ENCODE peak calls at places on chromosomes 5 and 9, in eight cellular contexts. V, H, A, X, R, U, Z and J are unnamed samples.

GRCh38 chr9:128845186-128845931 is 15.8 kb upstream of the SPOUT1 start:
- DNase-seq in U (peak), X (no peak), H (peak), A (no peak), Z (peak), V (no peak), R (no peak), J (peak)

GRCh38 chr5:168301593-168302388 is 10.3 kb downstream of the WWC1 start:
- DNase-seq in X (no peak), R (peak), V (peak), H (peak), Z (no peak), A (no peak), U (peak), J (no peak)

GRCh38 chr5:160471761-160472160 is 50.1 kb downstream of the PTTG1 start:
- DNase-seq in Z (no peak), H (no peak), V (no peak), U (no peak), R (no peak), A (no peak), X (no peak), J (no peak)

GRCh38 chr9:37037137-37037743 is 3.2 kb upstream of the PAX5 start:
- DNase-seq in A (no peak), Z (peak), V (no peak), U (no peak), R (no peak), H (no peak), X (no peak), J (no peak)

GRCh38 chr5:91288117-91288516 is 95.0 kb downstream of the ARRDC3 start:
- DNase-seq in A (no peak), H (no peak), Z (peak), U (no peak), R (peak), X (no peak), V (no peak), J (no peak)

GRCh38 chr9:109632817-109633216 is 134.7 kb upstream of the PTPN3 start:
- DNase-seq in Z (peak), U (no peak), R (no peak), A (no peak), X (no peak), H (no peak), V (no peak), J (no peak)

GRCh38 chr5:74063821-74064598 is 438.0 kb downstream of the ARHGEF28 start:
- DNase-seq in H (peak), U (peak), R (peak), V (peak), X (no peak), A (no peak), Z (peak), J (no peak)

GRCh38 chr5:31238497-31238896 is 45.0 kb downstream of the CDH6 start:
- DNase-seq in U (no peak), X (no peak), V (no peak), H (no peak), A (no peak), R (no peak), Z (no peak), J (no peak)

GRCh38 chr5:141879941-141880738 is 1.9 kb upstream of the PCDH1 start:
- DNase-seq in H (no peak), Z (no peak), R (no peak), U (no peak), V (no peak), A (no peak), X (no peak), J (no peak)

GRCh38 chr9:129885018-129885669 is 49.9 kb downstream of the USP20 start:
- DNase-seq in U (no peak), A (peak), H (no peak), V (no peak), X (no peak), Z (no peak), R (no peak), J (no peak)
- TF ChIP-seq CTCF in U (peak), A (no peak), H (no peak), V (no peak), X (no peak), Z (peak), R (no peak), J (no peak)

DNA sequence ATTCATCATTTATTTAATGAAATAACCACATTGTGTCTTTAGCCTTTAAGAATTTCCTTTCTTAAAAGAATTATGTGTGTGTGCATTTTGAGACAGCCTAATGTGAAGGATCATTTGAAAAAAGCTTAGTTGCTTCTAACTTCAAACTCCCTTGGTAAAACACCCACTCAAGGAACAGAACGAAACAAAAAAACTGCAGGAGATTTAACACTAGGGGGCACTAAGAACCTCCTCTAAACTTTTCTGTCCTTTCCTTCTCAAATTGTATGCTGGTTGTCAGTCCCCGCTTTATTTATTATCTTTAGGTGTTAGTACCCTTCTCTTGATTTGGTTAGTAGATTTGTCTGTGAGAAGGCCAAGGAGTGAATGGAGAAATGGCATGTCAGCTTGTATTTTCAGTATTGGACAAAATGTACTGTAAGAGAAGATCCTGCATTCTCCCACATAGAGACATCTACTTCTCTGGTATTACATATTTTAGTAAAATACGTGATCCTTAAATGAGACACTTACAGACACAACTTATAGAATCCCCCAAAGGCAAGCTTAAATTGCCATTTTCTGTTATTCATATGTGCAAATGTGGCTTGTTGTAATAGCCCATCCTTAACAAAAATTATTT is 229.7 kb downstream of the MRPS30 start:
- DNase-seq in U (no peak), Z (peak), R (peak), A (no peak), X (peak), H (peak), V (peak), J (no peak)
- TF ChIP-seq CTCF in U (peak), Z (peak), R (peak), A (no peak), X (peak), H (peak), V (peak), J (peak)

GRCh38 chr9:84301851-84302250 is 38.7 kb downstream of the SLC28A3 start:
- DNase-seq in U (no peak), V (no peak), R (peak), Z (peak), H (peak), A (no peak), X (no peak), J (no peak)
- TF ChIP-seq CTCF in U (no peak), V (no peak), R (no peak), Z (no peak), H (no peak), A (no peak), X (no peak), J (no peak)

GRCh38 chr5:165460911-165461310 is 1955.5 kb downstream of the MAT2B start:
- DNase-seq in Z (peak), V (no peak), X (no peak), A (no peak), H (no peak), U (no peak), R (peak), J (no peak)

GRCh38 chr5:165459232-165459631 is 1953.8 kb downstream of the MAT2B start:
- DNase-seq in A (no peak), R (peak), V (no peak), Z (no peak), X (no peak), H (no peak), U (no peak), J (no peak)

DNA sequence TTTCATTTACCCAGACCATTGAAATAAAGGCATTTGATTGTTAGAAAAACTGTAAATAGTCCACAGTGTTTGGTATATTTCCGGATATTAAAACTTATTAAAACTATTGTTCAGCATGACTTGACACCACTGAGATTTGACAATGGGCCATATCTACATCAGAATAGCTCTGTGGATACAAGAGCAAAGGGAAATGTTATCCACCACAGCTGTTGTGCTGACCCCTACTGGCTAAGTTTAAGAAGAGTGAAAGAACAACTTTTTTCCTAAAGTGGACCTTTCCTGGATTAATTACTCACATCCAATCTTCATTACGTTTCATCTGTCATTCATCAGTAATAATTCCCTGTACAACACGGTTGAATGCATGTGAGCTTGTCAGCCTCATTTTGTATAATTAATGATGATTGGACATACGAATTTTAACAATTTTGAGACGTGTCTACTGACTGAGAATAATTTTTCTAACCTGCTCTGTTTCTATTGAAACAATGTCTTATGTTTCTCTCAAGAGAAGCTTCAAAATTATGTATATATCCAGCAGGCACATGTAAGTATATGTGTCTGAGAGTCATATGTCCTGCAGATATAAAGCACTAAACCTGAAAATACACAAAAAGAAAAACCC is 1952.5 kb downstream of the MAT2B start:
- DNase-seq in V (peak), R (peak), Z (peak), U (peak), X (peak), A (no peak), H (peak), J (no peak)
- TF ChIP-seq CTCF in V (peak), R (peak), Z (peak), U (peak), X (peak), A (no peak), H (peak), J (peak)